ENCODE peak calls at places on chromosome 5, in five cellular contexts. One of them, this sample, is unnamed.

GRCh38 chr5:92939428-92939827 is 641.6 kb downstream of the NR2F1-AS1 start:
- DNase-seq in tibial artery: no peak
- DNase-seq in natural killer cell treated with Interleukin-12 subunit alpha and Interleukin-12 subunit beta and Interleukin-15 and Interleukin-18, amount 100 ng/mL, for 72 hours: no peak
- DNase-seq in uterus: no peak
- DNase-seq in central memory CD4-positive, alpha-beta T cell: no peak
- DNase-seq in this sample: no peak

GRCh38 chr5:126364206-126364902 is 58.9 kb upstream of the GRAMD2B start:
- DNase-seq in tibial artery: no peak
- DNase-seq in natural killer cell treated with Interleukin-12 subunit alpha and Interleukin-12 subunit beta and Interleukin-15 and Interleukin-18, amount 100 ng/mL, for 72 hours: no peak
- DNase-seq in uterus: no peak
- DNase-seq in central memory CD4-positive, alpha-beta T cell: no peak
- DNase-seq in this sample: no peak

GRCh38 chr5:96933764-96934163 is 2.1 kb upstream of the LNPEP start:
- DNase-seq in tibial artery: no peak
- DNase-seq in natural killer cell treated with Interleukin-12 subunit alpha and Interleukin-12 subunit beta and Interleukin-15 and Interleukin-18, amount 100 ng/mL, for 72 hours: no peak
- DNase-seq in uterus: no peak
- DNase-seq in central memory CD4-positive, alpha-beta T cell: no peak
- DNase-seq in this sample: no peak

GRCh38 chr5:147836439-147836838 is 5.0 kb upstream of the SPINK1 start:
- DNase-seq in tibial artery: no peak
- DNase-seq in natural killer cell treated with Interleukin-12 subunit alpha and Interleukin-12 subunit beta and Interleukin-15 and Interleukin-18, amount 100 ng/mL, for 72 hours: no peak
- DNase-seq in uterus: no peak
- DNase-seq in central memory CD4-positive, alpha-beta T cell: no peak
- DNase-seq in this sample: no peak

GRCh38 chr5:36885149-36885548 is 8.6 kb downstream of the NIPBL start:
- DNase-seq in tibial artery: no peak
- DNase-seq in natural killer cell treated with Interleukin-12 subunit alpha and Interleukin-12 subunit beta and Interleukin-15 and Interleukin-18, amount 100 ng/mL, for 72 hours: no peak
- DNase-seq in uterus: no peak
- DNase-seq in central memory CD4-positive, alpha-beta T cell: no peak
- DNase-seq in this sample: no peak

GRCh38 chr5:80192507-80193241 is 63.2 kb downstream of the SERINC5 start:
- DNase-seq in tibial artery: no peak
- DNase-seq in natural killer cell treated with Interleukin-12 subunit alpha and Interleukin-12 subunit beta and Interleukin-15 and Interleukin-18, amount 100 ng/mL, for 72 hours: no peak
- DNase-seq in uterus: peak
- DNase-seq in central memory CD4-positive, alpha-beta T cell: no peak
- DNase-seq in this sample: peak

GRCh38 chr5:172052454-172053236 is 46.2 kb upstream of the FBXW11 start:
- DNase-seq in tibial artery: peak
- DNase-seq in natural killer cell treated with Interleukin-12 subunit alpha and Interleukin-12 subunit beta and Interleukin-15 and Interleukin-18, amount 100 ng/mL, for 72 hours: no peak
- DNase-seq in uterus: no peak
- DNase-seq in central memory CD4-positive, alpha-beta T cell: no peak
- DNase-seq in this sample: no peak

GRCh38 chr5:131749138-131749537 is 47.7 kb downstream of the FNIP1 start:
- DNase-seq in tibial artery: no peak
- DNase-seq in natural killer cell treated with Interleukin-12 subunit alpha and Interleukin-12 subunit beta and Interleukin-15 and Interleukin-18, amount 100 ng/mL, for 72 hours: no peak
- DNase-seq in uterus: no peak
- DNase-seq in central memory CD4-positive, alpha-beta T cell: no peak
- DNase-seq in this sample: no peak

GRCh38 chr5:175015028-175015427 is 290.6 kb downstream of the MSX2 start:
- DNase-seq in tibial artery: no peak
- DNase-seq in natural killer cell treated with Interleukin-12 subunit alpha and Interleukin-12 subunit beta and Interleukin-15 and Interleukin-18, amount 100 ng/mL, for 72 hours: no peak
- DNase-seq in uterus: no peak
- DNase-seq in central memory CD4-positive, alpha-beta T cell: no peak
- DNase-seq in this sample: no peak

GRCh38 chr5:14915291-14915976 is 43.9 kb upstream of the ANKH start:
- DNase-seq in tibial artery: no peak
- DNase-seq in natural killer cell treated with Interleukin-12 subunit alpha and Interleukin-12 subunit beta and Interleukin-15 and Interleukin-18, amount 100 ng/mL, for 72 hours: no peak
- DNase-seq in uterus: no peak
- DNase-seq in central memory CD4-positive, alpha-beta T cell: no peak
- DNase-seq in this sample: no peak

GRCh38 chr5:72147601-72148000 is 40.3 kb downstream of the MAP1B start:
- DNase-seq in tibial artery: no peak
- DNase-seq in natural killer cell treated with Interleukin-12 subunit alpha and Interleukin-12 subunit beta and Interleukin-15 and Interleukin-18, amount 100 ng/mL, for 72 hours: no peak
- DNase-seq in uterus: no peak
- DNase-seq in central memory CD4-positive, alpha-beta T cell: no peak
- DNase-seq in this sample: no peak

GRCh38 chr5:127585661-127586060 is 63.2 kb upstream of the CTXN3 start:
- DNase-seq in tibial artery: no peak
- DNase-seq in natural killer cell treated with Interleukin-12 subunit alpha and Interleukin-12 subunit beta and Interleukin-15 and Interleukin-18, amount 100 ng/mL, for 72 hours: no peak
- DNase-seq in uterus: no peak
- DNase-seq in central memory CD4-positive, alpha-beta T cell: no peak
- DNase-seq in this sample: no peak

GRCh38 chr5:150582281-150582791 is 58.1 kb upstream of the SYNPO start:
- DNase-seq in tibial artery: no peak
- DNase-seq in natural killer cell treated with Interleukin-12 subunit alpha and Interleukin-12 subunit beta and Interleukin-15 and Interleukin-18, amount 100 ng/mL, for 72 hours: no peak
- DNase-seq in uterus: peak
- DNase-seq in central memory CD4-positive, alpha-beta T cell: no peak
- DNase-seq in this sample: peak

GRCh38 chr5:115480900-115481299 is 63.7 kb downstream of the FEM1C start:
- DNase-seq in tibial artery: no peak
- DNase-seq in natural killer cell treated with Interleukin-12 subunit alpha and Interleukin-12 subunit beta and Interleukin-15 and Interleukin-18, amount 100 ng/mL, for 72 hours: no peak
- DNase-seq in uterus: no peak
- DNase-seq in central memory CD4-positive, alpha-beta T cell: no peak
- DNase-seq in this sample: no peak

GRCh38 chr5:9513825-9514224 is 32.0 kb downstream of the SEMA5A start:
- DNase-seq in tibial artery: no peak
- DNase-seq in natural killer cell treated with Interleukin-12 subunit alpha and Interleukin-12 subunit beta and Interleukin-15 and Interleukin-18, amount 100 ng/mL, for 72 hours: no peak
- DNase-seq in uterus: no peak
- DNase-seq in central memory CD4-positive, alpha-beta T cell: no peak
- DNase-seq in this sample: no peak

GRCh38 chr5:108727154-108727638 is 20.5 kb upstream of the FER start:
- DNase-seq in tibial artery: peak
- DNase-seq in natural killer cell treated with Interleukin-12 subunit alpha and Interleukin-12 subunit beta and Interleukin-15 and Interleukin-18, amount 100 ng/mL, for 72 hours: no peak
- DNase-seq in uterus: no peak
- DNase-seq in central memory CD4-positive, alpha-beta T cell: no peak
- DNase-seq in this sample: peak